ENCODE peak calls at places on chromosomes 4 and X, in four cellular contexts. One of them, this sample, is unnamed.

GRCh38 chr4:5953003-5953951 is 60.4 kb upstream of the CRMP1 start:
- DNase-seq in CD8-positive, alpha-beta T cell: no peak
- DNase-seq in HCT116: no peak
- DNase-seq in breast epithelium: no peak
- DNase-seq in this sample: no peak

GRCh38 chr4:137299281-137299680 is 233.0 kb downstream of the PCDH18 start:
- DNase-seq in CD8-positive, alpha-beta T cell: no peak
- DNase-seq in HCT116: no peak
- DNase-seq in breast epithelium: no peak
- DNase-seq in this sample: no peak

GRCh38 chrX:81195712-81196111 is 6.0 kb downstream of the HMGN5 start:
- DNase-seq in CD8-positive, alpha-beta T cell: peak; percentile 57
- DNase-seq in HCT116: peak; percentile 33
- DNase-seq in breast epithelium: no peak
- DNase-seq in this sample: peak; percentile 50

GRCh38 chr4:166658585-166658984 is 575.7 kb downstream of the SPOCK3 start:
- DNase-seq in CD8-positive, alpha-beta T cell: no peak
- DNase-seq in HCT116: no peak
- DNase-seq in breast epithelium: no peak
- DNase-seq in this sample: no peak

GRCh38 chrX:8738588-8739189 is 6.8 kb upstream of the ANOS1 start:
- DNase-seq in CD8-positive, alpha-beta T cell: peak; percentile 20
- DNase-seq in HCT116: no peak
- DNase-seq in breast epithelium: no peak
- DNase-seq in this sample: no peak

GRCh38 chrX:19794690-19795089 is 92.7 kb downstream of the SH3KBP1 start:
- DNase-seq in CD8-positive, alpha-beta T cell: no peak
- DNase-seq in HCT116: no peak
- DNase-seq in breast epithelium: no peak
- DNase-seq in this sample: no peak

GRCh38 chr4:70670332-70671014 is 4.2 kb upstream of the JCHAIN start:
- DNase-seq in CD8-positive, alpha-beta T cell: no peak
- DNase-seq in HCT116: no peak
- DNase-seq in breast epithelium: no peak
- DNase-seq in this sample: no peak

GRCh38 chr4:105548483-105548882 is 3.9 kb upstream of the ARHGEF38 start:
- DNase-seq in CD8-positive, alpha-beta T cell: no peak
- DNase-seq in HCT116: no peak
- DNase-seq in breast epithelium: no peak
- DNase-seq in this sample: no peak

GRCh38 chr4:53005149-53005546 is 143.0 kb downstream of the RASL11B start:
- DNase-seq in CD8-positive, alpha-beta T cell: no peak
- DNase-seq in HCT116: no peak
- DNase-seq in breast epithelium: no peak
- DNase-seq in this sample: no peak

GRCh38 chr4:15110120-15110571 is 107.9 kb downstream of the CPEB2 start:
- DNase-seq in CD8-positive, alpha-beta T cell: no peak
- DNase-seq in HCT116: no peak
- DNase-seq in breast epithelium: no peak
- DNase-seq in this sample: no peak

GRCh38 chr4:113106076-113106475 is 56.6 kb downstream of the ANK2 start:
- DNase-seq in CD8-positive, alpha-beta T cell: no peak
- DNase-seq in HCT116: peak; percentile 23
- DNase-seq in breast epithelium: no peak
- DNase-seq in this sample: no peak

GRCh38 chr4:97576955-97577354 is 566.3 kb downstream of the STPG2 start:
- DNase-seq in CD8-positive, alpha-beta T cell: no peak
- DNase-seq in HCT116: no peak
- DNase-seq in breast epithelium: no peak
- DNase-seq in this sample: no peak

GRCh38 chrX:68834371-68835103 is 5.7 kb downstream of the EFNB1 start:
- DNase-seq in CD8-positive, alpha-beta T cell: no peak
- DNase-seq in HCT116: no peak
- DNase-seq in breast epithelium: peak; percentile 26
- DNase-seq in this sample: no peak

GRCh38 chr4:67087897-67088296 is 457.4 kb downstream of the CENPC start:
- DNase-seq in CD8-positive, alpha-beta T cell: peak; percentile 29
- DNase-seq in HCT116: peak; percentile 1
- DNase-seq in breast epithelium: no peak
- DNase-seq in this sample: no peak

GRCh38 chr4:101019941-101020401 is 327.4 kb downstream of the PPP3CA start:
- DNase-seq in CD8-positive, alpha-beta T cell: no peak
- DNase-seq in HCT116: peak; percentile 90
- DNase-seq in breast epithelium: no peak
- DNase-seq in this sample: no peak

GRCh38 chr4:89640620-89641366 is 196.2 kb downstream of the SNCA start:
- DNase-seq in CD8-positive, alpha-beta T cell: no peak
- DNase-seq in HCT116: peak; percentile 68
- DNase-seq in breast epithelium: no peak
- DNase-seq in this sample: peak; percentile 55

GRCh38 chr4:149961876-149962597 is 116.2 kb upstream of the DCLK2 start:
- DNase-seq in CD8-positive, alpha-beta T cell: no peak
- DNase-seq in HCT116: no peak
- DNase-seq in breast epithelium: no peak
- DNase-seq in this sample: no peak

GRCh38 chr4:82948647-82949204 is 48.2 kb downstream of the THAP9 start:
- DNase-seq in CD8-positive, alpha-beta T cell: no peak
- DNase-seq in HCT116: no peak
- DNase-seq in breast epithelium: no peak
- DNase-seq in this sample: no peak

GRCh38 chr4:57070461-57070860 is 39.7 kb downstream of the IGFBP7 start:
- DNase-seq in CD8-positive, alpha-beta T cell: no peak
- DNase-seq in HCT116: no peak
- DNase-seq in breast epithelium: no peak
- DNase-seq in this sample: no peak

GRCh38 chr4:144579411-144580020 is 66.4 kb upstream of the HHIP start:
- DNase-seq in CD8-positive, alpha-beta T cell: no peak
- DNase-seq in HCT116: no peak
- DNase-seq in breast epithelium: no peak
- DNase-seq in this sample: no peak

GRCh38 chr4:1956631-1957030 is 52.1 kb downstream of the NELFA start:
- DNase-seq in CD8-positive, alpha-beta T cell: no peak
- DNase-seq in HCT116: no peak
- DNase-seq in breast epithelium: no peak
- DNase-seq in this sample: no peak
- H3K27ac ChIP-seq in CD8-positive, alpha-beta T cell: no peak overlapping the region
- H3K27ac ChIP-seq in HCT116: no peak overlapping the region
- H3K27ac ChIP-seq in breast epithelium: no peak overlapping the region
- H3K27ac ChIP-seq in this sample: no peak overlapping the region

GRCh38 chr4:151205722-151206121 is 71.2 kb upstream of the PRSS48 start:
- DNase-seq in CD8-positive, alpha-beta T cell: no peak
- DNase-seq in HCT116: no peak
- DNase-seq in breast epithelium: no peak
- DNase-seq in this sample: no peak
- H3K4me1 ChIP-seq in CD8-positive, alpha-beta T cell: no peaks in the 10 kb centered on the region
- H3K4me1 ChIP-seq in HCT116: no peaks in the 10 kb centered on the region
- H3K4me1 ChIP-seq in breast epithelium: no peaks in the 10 kb centered on the region
- H3K4me1 ChIP-seq in this sample: no peaks in the 10 kb centered on the region

DNA sequence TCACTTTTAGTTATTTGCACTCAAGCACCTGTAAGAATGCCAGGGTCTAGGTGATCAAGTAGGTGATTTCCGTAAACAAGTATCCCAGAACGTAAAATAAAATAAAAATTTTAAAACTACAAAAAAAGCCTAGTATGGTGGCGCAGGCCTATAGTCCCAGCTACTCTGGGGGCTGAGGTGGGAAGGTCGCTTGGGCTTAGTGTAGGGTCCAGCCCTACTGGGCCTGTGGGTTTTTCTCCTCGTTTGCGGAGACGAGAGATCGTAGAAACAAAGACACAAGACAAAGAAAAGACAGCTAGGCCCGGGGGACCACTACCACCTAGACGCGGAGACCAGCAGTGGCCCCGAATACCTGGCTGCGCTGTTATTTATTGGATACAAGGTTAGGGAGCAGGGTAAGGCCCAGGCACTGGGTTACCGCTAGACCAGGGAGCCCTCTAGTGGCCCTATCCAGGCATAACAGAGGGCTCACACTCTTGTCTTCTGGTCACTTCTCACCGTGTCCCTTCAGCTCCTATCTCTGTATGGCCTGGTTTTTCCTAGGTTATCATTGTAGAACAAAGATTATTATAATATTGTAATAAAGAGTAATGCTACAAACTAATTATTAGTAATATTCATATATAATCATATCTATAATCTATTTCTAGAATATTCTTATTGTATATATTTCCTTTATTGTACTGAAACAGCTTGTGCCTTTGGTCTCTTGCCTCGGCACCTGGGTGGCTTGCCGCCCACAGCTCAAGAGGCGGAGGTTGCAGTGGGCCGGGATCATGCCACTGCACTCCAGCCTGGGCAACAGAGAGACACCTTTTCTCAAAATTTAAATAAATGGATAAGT is 38.4 kb downstream of the SAGE1 start:
- DNase-seq in CD8-positive, alpha-beta T cell: peak; percentile 24
- DNase-seq in HCT116: peak; percentile 6
- DNase-seq in breast epithelium: no peak
- DNase-seq in this sample: peak; percentile 48
- TF ChIP-seq CTCF in CD8-positive, alpha-beta T cell: peak; percentile 65
- TF ChIP-seq CTCF in HCT116: peak; percentile 52
- TF ChIP-seq CTCF in breast epithelium: peak; percentile 36
- TF ChIP-seq CTCF in this sample: peak; percentile 80

GRCh38 chrX:10288400-10288799 is 131.6 kb downstream of the CLCN4 start:
- DNase-seq in CD8-positive, alpha-beta T cell: no peak
- DNase-seq in HCT116: no peak
- DNase-seq in breast epithelium: no peak
- DNase-seq in this sample: no peak

GRCh38 chrX:10278716-10279115 is 121.9 kb downstream of the CLCN4 start:
- DNase-seq in CD8-positive, alpha-beta T cell: no peak
- DNase-seq in HCT116: no peak
- DNase-seq in breast epithelium: no peak
- DNase-seq in this sample: no peak

GRCh38 chrX:10280061-10280460 is 123.3 kb downstream of the CLCN4 start:
- DNase-seq in CD8-positive, alpha-beta T cell: no peak
- DNase-seq in HCT116: no peak
- DNase-seq in breast epithelium: no peak
- DNase-seq in this sample: no peak

GRCh38 chrX:10286195-10286594 is 129.4 kb downstream of the CLCN4 start:
- DNase-seq in CD8-positive, alpha-beta T cell: no peak
- DNase-seq in HCT116: no peak
- DNase-seq in breast epithelium: no peak
- DNase-seq in this sample: no peak

DNA sequence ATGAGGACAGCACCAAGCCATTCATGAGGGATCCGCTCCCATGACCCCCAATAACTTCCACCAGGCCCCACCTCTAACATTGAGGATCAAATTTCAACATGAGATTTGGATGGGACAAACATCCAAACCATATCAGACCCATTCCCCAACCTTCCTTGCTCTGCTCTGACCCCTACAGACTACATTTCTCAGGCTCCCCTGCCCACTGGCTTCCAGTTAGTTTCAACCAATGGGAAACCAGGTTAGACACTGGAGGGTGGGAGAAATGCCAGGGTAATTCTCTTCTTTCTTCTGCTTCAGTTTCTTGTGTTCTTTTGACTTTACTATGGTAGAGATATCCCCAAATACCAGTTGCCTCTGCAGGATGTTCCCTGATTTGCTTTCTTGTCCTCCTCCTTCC is 125.7 kb downstream of the CLCN4 start:
- DNase-seq in CD8-positive, alpha-beta T cell: no peak
- DNase-seq in HCT116: no peak
- DNase-seq in breast epithelium: no peak
- DNase-seq in this sample: no peak
- H3K27ac ChIP-seq in CD8-positive, alpha-beta T cell: no peak overlapping the region
- H3K27ac ChIP-seq in HCT116: no peak overlapping the region
- H3K27ac ChIP-seq in breast epithelium: no peak overlapping the region
- H3K27ac ChIP-seq in this sample: no peak overlapping the region

This sample was measured in right lobe of liver.